ENCODE peak calls at places on chromosome 21, in six cellular contexts. W is IMR-90, S is neuronal stem cell, D is mesenchymal stem cell, O is mesendoderm, K is trophoblast cell. E is an unnamed sample.

GRCh38 chr21:46569071-46569470 is 35.8 kb downstream of the S100B start:
- DNase-seq in W (peak), S (no peak), D (peak), O (no peak), K (peak), E (no peak)

GRCh38 chr21:42503711-42504110 is 7.7 kb upstream of the RSPH1 start:
- DNase-seq in W (no peak), S (no peak), D (no peak), O (no peak), K (no peak), E (no peak)

GRCh38 chr21:20999567-21000169 is 1.5 kb downstream of the NCAM2 start:
- DNase-seq in W (peak), S (peak), D (peak), O (peak), K (peak), E (peak)

GRCh38 chr21:43741425-43742096 is 22.6 kb downstream of the PDXK start:
- DNase-seq in W (no peak), S (no peak), D (peak), O (peak), K (no peak), E (peak)

GRCh38 chr21:26469789-26470188 is 103.3 kb downstream of the CYYR1 start:
- DNase-seq in W (peak), S (no peak), D (peak), O (no peak), K (peak), E (no peak)

GRCh38 chr21:42956824-42957632 is 17.3 kb upstream of the PKNOX1 start:
- DNase-seq in W (no peak), S (no peak), D (no peak), O (peak), K (peak), E (peak)

GRCh38 chr21:42423197-42423675 is 19.5 kb downstream of the UBASH3A start:
- DNase-seq in W (no peak), S (no peak), D (no peak), O (no peak), K (no peak), E (no peak)

GRCh38 chr21:14685568-14685967 is 139.5 kb upstream of the SAMSN1 start:
- DNase-seq in W (no peak), S (no peak), D (no peak), O (no peak), K (peak), E (no peak)

GRCh38 chr21:31660134-31660565 is 657 bp downstream of the SOD1 start:
- DNase-seq in W (no peak), S (no peak), D (peak), O (peak), K (no peak), E (no peak)

GRCh38 chr21:42997053-42997452 is 22.7 kb downstream of the PKNOX1 start:
- DNase-seq in W (peak), S (no peak), D (peak), O (no peak), K (peak), E (no peak)

GRCh38 chr21:31557956-31558838 is 101.3 kb upstream of the SOD1 start:
- DNase-seq in W (no peak), S (peak), D (peak), O (peak), K (peak), E (peak)

GRCh38 chr21:44344541-44345183 is 5.5 kb upstream of the CFAP410 start:
- DNase-seq in W (no peak), S (no peak), D (no peak), O (no peak), K (no peak), E (no peak)

GRCh38 chr21:14545906-14546480 is at the start of gene SAMSN1:
- DNase-seq in W (no peak), S (no peak), D (peak), O (no peak), K (peak), E (no peak)

GRCh38 chr21:43805275-43805800 is 16.0 kb downstream of the RRP1 start:
- DNase-seq in W (no peak), S (no peak), D (no peak), O (no peak), K (no peak), E (no peak)

GRCh38 chr21:19874521-19874920 is 1123.7 kb upstream of the NCAM2 start:
- DNase-seq in W (no peak), S (no peak), D (no peak), O (no peak), K (no peak), E (no peak)

GRCh38 chr21:35325953-35326352 is 276.9 kb upstream of the RUNX1 start:
- DNase-seq in W (no peak), S (no peak), D (no peak), O (no peak), K (no peak), E (no peak)

GRCh38 chr21:41219498-41220207 is 51.7 kb downstream of the BACE2 start:
- DNase-seq in W (no peak), S (no peak), D (no peak), O (no peak), K (peak), E (no peak)

GRCh38 chr21:16347223-16347622 is 617.4 kb downstream of the USP25 start:
- DNase-seq in W (no peak), S (no peak), D (no peak), O (no peak), K (no peak), E (no peak)

GRCh38 chr21:27569831-27570230 is 602.9 kb upstream of the ADAMTS5 start:
- DNase-seq in W (no peak), S (no peak), D (peak), O (no peak), K (peak), E (no peak)

GRCh38 chr21:41326414-41327080 is 9.9 kb downstream of the FAM3B start:
- DNase-seq in W (no peak), S (no peak), D (no peak), O (no peak), K (no peak), E (no peak)

GRCh38 chr21:41767606-41768370 is 936 bp upstream of the RIPK4 start:
- DNase-seq in W (peak), S (no peak), D (no peak), O (no peak), K (no peak), E (no peak)

GRCh38 chr21:16588433-16588860 is 858.7 kb downstream of the USP25 start:
- DNase-seq in W (peak), S (peak), D (peak), O (peak), K (peak), E (peak)

GRCh38 chr21:38346286-38346685 is 89.5 kb downstream of the KCNJ15 start:
- DNase-seq in W (no peak), S (no peak), D (no peak), O (no peak), K (no peak), E (no peak)

GRCh38 chr21:45405819-45406762 is 1.1 kb downstream of the COL18A1 start:
- DNase-seq in W (peak), S (peak), D (no peak), O (peak), K (no peak), E (no peak)

GRCh38 chr21:45406801-45407628 is 2.0 kb downstream of the COL18A1 start:
- DNase-seq in W (no peak), S (no peak), D (peak), O (peak), K (no peak), E (peak)

GRCh38 chr21:45408811-45409261 is 3.9 kb downstream of the COL18A1 start:
- DNase-seq in W (no peak), S (no peak), D (no peak), O (no peak), K (no peak), E (no peak)

GRCh38 chr21:45408271-45408791 is 3.4 kb downstream of the COL18A1 start:
- DNase-seq in W (no peak), S (no peak), D (no peak), O (no peak), K (no peak), E (no peak)

DNA sequence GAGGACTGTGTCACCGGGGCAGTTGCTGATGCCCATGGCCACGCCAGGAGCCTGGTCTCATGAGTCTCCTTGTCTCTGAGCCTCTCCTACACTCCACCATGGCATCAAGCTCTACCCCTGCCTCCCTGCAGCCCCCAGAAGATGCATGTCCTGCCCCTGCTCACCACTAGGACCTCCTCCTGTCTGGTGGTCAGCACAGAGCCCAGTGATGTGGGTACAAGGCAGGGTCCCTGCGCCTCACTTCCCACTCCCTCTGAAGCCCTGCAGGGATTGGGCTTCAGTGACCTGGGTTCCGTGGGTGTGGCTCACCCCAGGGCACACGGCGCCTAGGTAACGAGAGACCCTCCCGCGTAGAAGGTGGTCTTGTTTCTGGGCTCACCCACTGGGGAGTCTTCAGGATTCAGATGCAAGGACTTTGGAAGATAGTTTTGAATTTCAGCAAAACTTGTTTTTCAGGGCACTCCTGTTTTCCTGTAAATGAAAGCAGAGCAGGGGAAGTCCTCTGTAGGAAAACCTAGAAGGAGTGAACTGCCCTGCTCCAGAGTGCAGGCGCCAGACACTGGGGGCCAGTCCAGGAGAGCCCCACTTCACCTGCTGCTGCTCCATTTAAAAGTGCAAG is 2.8 kb downstream of the COL18A1 start:
- DNase-seq in W (no peak), S (no peak), D (no peak), O (no peak), K (no peak), E (no peak)
- H3K4ac ChIP-seq in W (peak), S (no peak), D (peak), O (no peak), K (peak), E (no peak)

GRCh38 chr21:28745131-28746055 is 247.3 kb downstream of the LTN1 start:
- DNase-seq in W (peak), S (peak), D (peak), O (peak), K (peak), E (peak)
- H3K27ac ChIP-seq in W (peak), S (no peak), D (no peak), O (no peak), K (no peak), E (no peak)

DNA sequence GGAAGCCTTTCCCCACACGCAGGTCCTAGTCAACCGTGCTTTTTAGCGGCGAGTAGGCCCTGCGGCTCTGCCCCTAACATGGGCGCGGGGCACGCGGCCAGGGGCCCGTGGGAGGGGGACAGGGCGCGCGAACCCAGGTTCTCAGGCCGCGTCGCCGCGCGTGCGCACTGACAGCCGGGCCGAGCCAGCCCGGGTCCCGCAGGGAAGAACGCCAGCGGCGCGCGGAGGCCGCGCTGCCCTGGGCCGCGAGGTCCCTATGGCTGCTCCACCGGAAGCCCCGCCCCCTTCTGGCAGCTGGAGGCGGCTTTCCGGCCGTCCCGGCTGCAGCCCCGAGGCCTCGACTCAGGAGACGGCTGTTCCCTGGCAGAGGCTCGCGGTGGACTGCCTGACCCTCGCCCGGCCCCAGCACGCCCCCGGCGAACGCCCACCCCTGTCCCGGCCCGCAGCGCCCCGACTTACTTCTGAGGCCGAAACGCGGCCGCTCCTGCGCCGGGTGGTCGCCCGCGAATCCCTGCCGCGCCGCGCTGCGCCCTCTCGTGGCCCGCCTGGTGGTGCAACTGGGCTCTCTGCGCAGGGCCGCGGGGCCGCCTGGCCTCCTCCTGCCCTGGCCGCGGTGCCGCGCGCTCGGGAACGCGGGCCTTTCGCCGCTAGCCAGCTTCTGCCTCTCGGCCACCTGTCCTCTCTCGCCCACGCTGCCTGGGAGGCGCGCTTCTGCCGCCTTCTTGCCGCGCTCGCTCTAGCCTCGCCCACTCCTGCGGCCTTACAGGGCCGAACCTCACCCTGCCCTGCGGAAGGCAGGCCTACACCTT is 16.6 kb upstream of the RIPPLY3 start:
- DNase-seq in W (peak), S (peak), D (peak), O (peak), K (peak), E (peak)
- H3K4ac ChIP-seq in W (peak), S (no peak), D (peak), O (no peak), K (peak), E (no peak)

DNA sequence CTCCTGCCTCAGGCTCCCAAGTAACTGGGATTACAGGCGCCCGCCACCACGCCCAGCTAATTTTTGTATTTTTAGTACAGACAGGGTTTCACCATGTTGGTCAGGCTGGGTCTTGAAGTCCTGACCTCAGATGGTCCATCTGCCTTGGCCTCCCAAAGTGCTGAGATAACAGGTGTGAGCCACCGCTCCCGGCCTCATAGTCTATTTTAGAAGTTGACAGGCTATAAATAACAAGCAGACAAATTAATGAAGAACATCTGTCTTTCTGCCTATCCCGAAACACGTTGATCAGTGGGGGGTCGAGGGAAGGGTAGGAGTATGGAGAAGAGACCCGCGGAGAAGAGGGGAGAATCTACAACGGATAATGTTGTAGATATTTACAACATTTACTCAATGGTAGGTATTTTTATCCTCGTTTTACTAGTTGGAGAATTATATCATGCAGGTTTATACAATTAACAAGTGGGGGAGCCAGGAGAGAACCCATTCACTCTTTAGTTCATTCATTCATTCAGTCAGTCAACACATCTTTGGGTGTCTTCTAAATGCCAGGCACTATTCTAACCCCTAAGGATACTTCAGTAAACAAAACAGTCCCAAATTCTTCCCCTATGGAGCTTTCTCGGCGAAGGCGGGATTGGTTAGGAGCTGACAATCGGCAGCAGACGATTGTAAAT is 501 bp upstream of the IFNAR2 start:
- DNase-seq in W (no peak), S (no peak), D (no peak), O (no peak), K (no peak), E (no peak)
- H3K27ac ChIP-seq in W (no peak), S (no peak), D (peak), O (no peak), K (no peak), E (no peak)

GRCh38 chr21:34177919-34178567 is 104.7 kb downstream of the MRPS6 start:
- DNase-seq in W (no peak), S (no peak), D (no peak), O (no peak), K (no peak), E (no peak)
- H3K4ac ChIP-seq in W (no peak), S (no peak), D (no peak), O (no peak), K (no peak), E (no peak)

GRCh38 chr21:36478941-36479340 is 981 bp downstream of the CLDN14 start:
- DNase-seq in W (no peak), S (no peak), D (no peak), O (peak), K (peak), E (peak)

GRCh38 chr21:36478207-36478701 is 1.7 kb downstream of the CLDN14 start:
- DNase-seq in W (peak), S (no peak), D (peak), O (peak), K (peak), E (no peak)

GRCh38 chr21:36479415-36480402 is at the start of gene CLDN14:
- DNase-seq in W (peak), S (no peak), D (no peak), O (no peak), K (peak), E (no peak)

GRCh38 chr21:36477001-36477400 is 2.9 kb downstream of the CLDN14 start:
- DNase-seq in W (no peak), S (no peak), D (peak), O (no peak), K (no peak), E (no peak)

DNA sequence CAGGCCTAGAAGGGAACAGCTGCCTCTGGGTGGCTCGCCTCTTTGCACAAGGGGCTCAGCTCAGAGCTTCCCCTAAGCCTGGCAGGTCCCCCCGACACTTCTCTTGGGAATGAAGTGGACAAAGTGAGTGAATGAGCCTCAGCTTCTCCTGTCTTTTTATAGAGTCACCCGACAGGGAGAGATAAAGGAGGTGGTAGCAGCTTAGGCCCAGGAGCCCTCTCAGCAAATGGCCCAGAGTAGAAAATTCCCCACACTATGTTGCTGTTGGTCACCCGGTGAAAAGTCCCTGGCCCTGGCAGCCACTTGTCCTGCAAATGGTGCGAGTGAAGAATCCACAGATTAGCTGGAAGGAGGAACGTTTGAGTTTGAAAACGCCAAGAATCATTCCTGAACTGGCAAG is 2.4 kb downstream of the CLDN14 start:
- DNase-seq in W (no peak), S (no peak), D (no peak), O (no peak), K (no peak), E (no peak)
- H3K27ac ChIP-seq in W (no peak), S (no peak), D (no peak), O (no peak), K (peak), E (no peak)

DNA sequence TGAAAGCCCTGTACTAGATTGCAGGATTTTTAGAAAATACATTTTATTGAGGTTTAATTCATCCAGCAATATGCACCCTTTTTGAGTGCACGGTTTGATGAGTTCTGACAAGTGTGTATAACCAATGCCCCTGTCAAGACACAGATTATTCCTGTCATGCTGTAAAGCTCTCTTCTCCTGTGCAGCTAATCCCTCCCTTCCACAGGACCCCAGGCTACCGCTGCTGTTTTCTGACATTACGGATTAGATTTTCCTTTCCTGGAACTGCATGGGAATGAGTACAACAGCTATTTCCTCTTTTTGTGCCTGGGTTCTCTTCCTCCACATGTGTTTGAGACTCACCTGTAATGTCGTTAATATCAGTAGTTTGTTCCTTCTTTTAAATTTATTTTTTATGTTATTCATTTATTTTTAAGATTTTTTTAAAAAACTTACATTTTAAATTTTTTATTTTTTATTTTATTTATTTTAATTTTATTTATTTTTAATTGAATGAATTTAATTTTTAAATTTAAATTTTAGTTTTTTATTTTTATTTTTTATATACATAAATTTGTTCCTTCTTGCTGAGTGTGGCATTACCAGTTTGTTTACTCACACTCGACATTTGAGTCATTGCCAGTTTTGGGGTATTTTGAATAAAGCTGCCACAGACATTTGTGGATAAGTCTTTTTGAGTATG is 79.1 kb upstream of the B3GALT5 start:
- DNase-seq in W (no peak), S (no peak), D (no peak), O (no peak), K (no peak), E (no peak)
- H3K4ac ChIP-seq in W (no peak), S (no peak), D (no peak), O (no peak), K (no peak), E (no peak)

GRCh38 chr21:23887709-23888303 is 1719.5 kb downstream of the MRPL39 start:
- DNase-seq in W (no peak), S (no peak), D (no peak), O (no peak), K (no peak), E (no peak)
- H3K27ac ChIP-seq in W (no peak), S (no peak), D (no peak), O (no peak), K (no peak), E (no peak)